ENCODE peak calls at places on chromosomes 11 and 22, in nine cellular contexts. Q is stimulated activated CD4-positive, alpha-beta T cell treated with anti-CD3 and anti-CD28 coated beads, Interleukin-1b, Interleukin-23, amount 100 ng/mL, for 24 hours; C is amniotic stem cell; G is head of caudate nucleus; X is M059J; V is AML-193; H is Right ventricle myocardium superior; R is B cell; E is CD8-positive, alpha-beta memory T cell. P is an unnamed sample.

GRCh38 chr11:69249086-69249640 is 44.8 kb upstream of the MYEOV start:
- DNase-seq in C (no peak), R (no peak), E (no peak), V (no peak), Q (no peak), H (no peak), X (no peak), G (no peak), P (peak)

GRCh38 chr22:18095101-18095805 is 15.4 kb upstream of the TUBA8 start:
- DNase-seq in G (no peak), H (no peak), C (no peak), Q (no peak), X (peak), V (no peak), R (no peak), E (no peak), P (no peak)

GRCh38 chr11:48081151-48082010 is 101.0 kb downstream of the PTPRJ start:
- DNase-seq in R (no peak), X (peak), Q (no peak), C (no peak), V (no peak), H (peak), G (peak), E (no peak), P (peak)

GRCh38 chr11:1102996-1103395 is 28.3 kb downstream of the MUC2 start:
- DNase-seq in H (peak), V (no peak), Q (no peak), G (no peak), C (no peak), R (no peak), X (no peak), E (no peak), P (no peak)

GRCh38 chr11:75238595-75239245 is 1.9 kb upstream of the TPBGL start:
- DNase-seq in G (no peak), Q (no peak), E (no peak), H (no peak), R (no peak), V (no peak), C (no peak), X (no peak), P (no peak)

GRCh38 chr22:29734429-29734828 is 14.6 kb downstream of the CABP7 start:
- DNase-seq in V (no peak), X (no peak), Q (no peak), C (no peak), G (peak), R (no peak), H (no peak), E (no peak), P (no peak)

GRCh38 chr22:43001271-43002197 is 13.4 kb downstream of the PACSIN2 start:
- DNase-seq in E (no peak), H (no peak), Q (no peak), G (no peak), R (no peak), C (no peak), X (peak), V (no peak), P (no peak)

GRCh38 chr11:6566704-6567370 is 36.6 kb downstream of the RRP8 start:
- DNase-seq in Q (no peak), X (peak), R (no peak), C (no peak), V (no peak), E (no peak), H (peak), G (no peak), P (no peak)

GRCh38 chr11:33520103-33520502 is 180.5 kb downstream of the C11orf91 start:
- DNase-seq in R (no peak), V (no peak), H (no peak), C (no peak), E (no peak), X (no peak), Q (no peak), G (no peak), P (no peak)

GRCh38 chr11:61021661-61022212 is 50.3 kb downstream of the CD6 start:
- DNase-seq in H (peak), C (no peak), G (no peak), V (no peak), R (peak), X (no peak), E (peak), Q (peak), P (no peak)

GRCh38 chr11:16744128-16744725 is 5.8 kb downstream of the C11orf58 start:
- DNase-seq in E (no peak), H (no peak), R (no peak), V (no peak), G (no peak), X (no peak), Q (no peak), C (no peak), P (no peak)

GRCh38 chr11:116731821-116732739 is 40.7 kb downstream of the BUD13 start:
- DNase-seq in E (no peak), R (no peak), V (no peak), X (no peak), Q (no peak), G (no peak), H (no peak), C (no peak), P (no peak)

GRCh38 chr11:3796346-3796745 is 1.0 kb downstream of the NUP98 start:
- DNase-seq in C (no peak), E (no peak), V (no peak), Q (no peak), R (no peak), G (no peak), H (no peak), X (no peak), P (no peak)

GRCh38 chr11:72577271-72577681 is 96.9 kb downstream of the PDE2A start:
- DNase-seq in X (no peak), C (no peak), E (no peak), G (peak), V (no peak), R (no peak), H (no peak), Q (no peak), P (peak)

GRCh38 chr22:50483106-50483505 is 1.8 kb downstream of the ADM2 start:
- DNase-seq in X (no peak), H (no peak), R (no peak), G (no peak), V (no peak), C (no peak), E (no peak), Q (no peak), P (no peak)

GRCh38 chr22:38097557-38098409 is 12.7 kb downstream of the BAIAP2L2 start:
- DNase-seq in H (peak), V (no peak), G (no peak), X (no peak), C (no peak), R (no peak), E (no peak), Q (no peak), P (peak)

GRCh38 chr11:61728066-61728939 is 24.1 kb upstream of the MYRF start:
- DNase-seq in Q (no peak), H (no peak), X (peak), G (no peak), V (no peak), E (no peak), C (no peak), R (no peak), P (no peak)

GRCh38 chr11:129766858-129767604 is 48.6 kb upstream of the TMEM45B start:
- DNase-seq in E (no peak), Q (no peak), R (no peak), H (no peak), G (no peak), C (no peak), X (peak), V (peak), P (no peak)

GRCh38 chr11:63614136-63614664 is at the start of gene PLAAT3:
- DNase-seq in G (peak), X (peak), H (peak), R (peak), C (no peak), E (peak), Q (no peak), V (no peak), P (peak)

P was measured in aorta.